ENCODE peak calls at places on chromosomes 16 and 17, in six cellular contexts. G, M, D, U, H and W are unnamed samples.

GRCh38 chr17:45755050-45755449 is 29.1 kb upstream of the CRHR1 start:
- DNase-seq in G (no peak), M (no peak), D (no peak), U (no peak), H (no peak), W (no peak)

GRCh38 chr17:1641065-1641403 is 4.5 kb downstream of the SCARF1 start:
- DNase-seq in G (no peak), M (no peak), D (no peak), U (no peak), H (no peak), W (no peak)

GRCh38 chr16:2008009-2008526 is 1.6 kb downstream of the ZNF598 start:
- DNase-seq in G (no peak), M (peak; percentile 58), D (no peak), U (no peak), H (peak; percentile 68), W (no peak)

GRCh38 chr16:85651822-85652430 is 36.8 kb downstream of the GINS2 start:
- DNase-seq in G (no peak), M (peak; percentile 34), D (no peak), U (no peak), H (peak; percentile 25), W (no peak)

GRCh38 chr17:72259977-72260376 is 139.2 kb downstream of the SOX9 start:
- DNase-seq in G (no peak), M (no peak), D (no peak), U (no peak), H (no peak), W (no peak)

GRCh38 chr17:28963841-28964240 is 12.5 kb upstream of the PHF12 start:
- DNase-seq in G (no peak), M (no peak), D (no peak), U (no peak), H (no peak), W (no peak)

GRCh38 chr17:83194189-83194565 is 114.8 kb downstream of the METRNL start:
- DNase-seq in G (peak; percentile 28), M (no peak), D (no peak), U (peak; percentile 72), H (no peak), W (no peak)

GRCh38 chr16:8716592-8716991 is 42.2 kb downstream of the ABAT start:
- DNase-seq in G (no peak), M (no peak), D (no peak), U (no peak), H (no peak), W (no peak)

GRCh38 chr17:36183001-36183810 is 6.8 kb upstream of the TBC1D3B start:
- DNase-seq in G (peak; percentile 69), M (peak; percentile 76), D (no peak), U (peak; percentile 75), H (peak; percentile 89), W (peak; percentile 95)

GRCh38 chr16:5900046-5900445 is 802.5 kb upstream of the EEF2KMT start:
- DNase-seq in G (no peak), M (no peak), D (no peak), U (no peak), H (no peak), W (no peak)

GRCh38 chr16:72474511-72475123 is 302.7 kb upstream of the PMFBP1 start:
- DNase-seq in G (no peak), M (no peak), D (no peak), U (no peak), H (peak; percentile 67), W (no peak)

GRCh38 chr17:28468781-28469180 is 4.7 kb upstream of the SLC13A2 start:
- DNase-seq in G (no peak), M (no peak), D (no peak), U (no peak), H (no peak), W (peak; percentile 49)

GRCh38 chr17:9937164-9937835 is 32.2 kb upstream of the RCVRN start:
- DNase-seq in G (no peak), M (no peak), D (no peak), U (peak; percentile 80), H (peak; percentile 44), W (no peak)

GRCh38 chr17:59427996-59428395 is 96.5 kb downstream of the YPEL2 start:
- DNase-seq in G (no peak), M (no peak), D (no peak), U (no peak), H (peak; percentile 64), W (no peak)

GRCh38 chr17:42287305-42288077 is 807 bp upstream of the STAT5A start:
- DNase-seq in G (peak; percentile 69), M (no peak), D (no peak), U (peak; percentile 90), H (peak; percentile 74), W (no peak)

GRCh38 chr16:56964243-56965148 is 2.7 kb downstream of the CETP start:
- DNase-seq in G (peak; percentile 88), M (peak; percentile 86), D (peak; percentile 93), U (peak; percentile 90), H (peak; percentile 85), W (peak; percentile 70)

GRCh38 chr16:57534881-57535658 is 1.3 kb downstream of the CCDC102A start:
- DNase-seq in G (no peak), M (no peak), D (no peak), U (peak; percentile 70), H (no peak), W (no peak)

GRCh38 chr17:5821813-5822212 is 237.5 kb upstream of the NLRP1 start:
- DNase-seq in G (no peak), M (no peak), D (no peak), U (peak; percentile 71), H (no peak), W (no peak)

GRCh38 chr17:76314392-76315227 is 6.5 kb upstream of the QRICH2 start:
- DNase-seq in G (no peak), M (no peak), D (no peak), U (peak; percentile 11), H (peak; percentile 30), W (no peak)

GRCh38 chr16:59684911-59685310 is 950.8 kb upstream of the GOT2 start:
- DNase-seq in G (no peak), M (no peak), D (no peak), U (no peak), H (no peak), W (no peak)

GRCh38 chr16:13150181-13150885 is 248.9 kb downstream of the SHISA9 start:
- DNase-seq in G (no peak), M (no peak), D (no peak), U (no peak), H (no peak), W (no peak)

GRCh38 chr17:39903158-39903884 is 15.1 kb downstream of the GSDMB start:
- DNase-seq in G (peak; percentile 64), M (no peak), D (no peak), U (no peak), H (peak; percentile 27), W (no peak)

GRCh38 chr16:80682435-80683070 is 121.8 kb downstream of the CDYL2 start:
- DNase-seq in G (no peak), M (no peak), D (no peak), U (no peak), H (peak; percentile 57), W (no peak)

GRCh38 chr16:23145608-23146007 is 3.6 kb downstream of the USP31 start:
- DNase-seq in G (no peak), M (no peak), D (no peak), U (no peak), H (peak; percentile 50), W (no peak)

GRCh38 chr17:72383053-72383847 is 262.4 kb downstream of the SOX9 start:
- DNase-seq in G (no peak), M (no peak), D (no peak), U (no peak), H (no peak), W (no peak)

GRCh38 chr17:53353919-53354351 is 468.8 kb upstream of the KIF2B start:
- DNase-seq in G (no peak), M (no peak), D (no peak), U (no peak), H (peak; percentile 1), W (no peak)

GRCh38 chr16:35146031-35146710 is 1686.8 kb downstream of the TP53TG3F start:
- DNase-seq in G (no peak), M (no peak), D (no peak), U (peak; percentile 57), H (no peak), W (no peak)

GRCh38 chr17:49976163-49976827 is 7.3 kb downstream of the DLX4 start:
- DNase-seq in G (no peak), M (peak; percentile 45), D (no peak), U (no peak), H (no peak), W (no peak)